ENCODE peak calls at places on chromosomes 16 and 17, in eight cellular contexts. Z is RWPE1, L is Caki2, C is NCI-H748 treated with DMSO at 0.1 percent for 48 hours, Y is myocyte, A is left cardiac atrium, F is anterior cingulate cortex, P is breast epithelium. M is an unnamed sample.

GRCh38 chr17:63696381-63696961 is 3.5 kb downstream of the LIMD2 start:
- DNase-seq in Z (no peak), L (peak), C (no peak), Y (peak), A (peak), F (no peak), P (no peak), M (no peak)

GRCh38 chr17:78892936-78893379 is 10.0 kb downstream of the CEP295NL start:
- DNase-seq in Z (no peak), L (no peak), C (no peak), Y (no peak), A (no peak), F (no peak), P (no peak), M (no peak)

GRCh38 chr16:67184453-67185002 is 765 bp upstream of the MATCAP1 start:
- DNase-seq in Z (no peak), L (no peak), C (no peak), Y (no peak), A (no peak), F (no peak), P (no peak), M (no peak)

GRCh38 chr16:55372792-55373488 is 48.9 kb downstream of the IRX6 start:
- DNase-seq in Z (no peak), L (no peak), C (no peak), Y (no peak), A (peak), F (no peak), P (no peak), M (no peak)

GRCh38 chr17:40062347-40063033 is at the start of gene THRA:
- DNase-seq in Z (peak), L (no peak), C (no peak), Y (peak), A (peak), F (peak), P (no peak), M (peak)

GRCh38 chr16:57165923-57166322 is 19.9 kb downstream of the PSME3IP1 start:
- DNase-seq in Z (no peak), L (no peak), C (no peak), Y (no peak), A (no peak), F (no peak), P (no peak), M (no peak)

GRCh38 chr17:77110006-77110374 is 30.8 kb upstream of the SEC14L1 start:
- DNase-seq in Z (no peak), L (peak), C (no peak), Y (no peak), A (no peak), F (no peak), P (no peak), M (no peak)

GRCh38 chr16:56858375-56858774 is 6.6 kb upstream of the SLC12A3 start:
- DNase-seq in Z (no peak), L (no peak), C (no peak), Y (no peak), A (no peak), F (no peak), P (no peak), M (no peak)

GRCh38 chr17:69048634-69049033 is 12.1 kb downstream of the ABCA9 start:
- DNase-seq in Z (no peak), L (no peak), C (no peak), Y (no peak), A (no peak), F (no peak), P (no peak), M (no peak)

GRCh38 chr17:53932386-53932785 is 109.7 kb downstream of the KIF2B start:
- DNase-seq in Z (no peak), L (no peak), C (no peak), Y (peak), A (no peak), F (peak), P (no peak), M (no peak)

GRCh38 chr16:2212362-2213324 is 2.0 kb upstream of the BRICD5 start:
- DNase-seq in Z (no peak), L (peak), C (no peak), Y (peak), A (no peak), F (no peak), P (peak), M (no peak)

GRCh38 chr17:4304417-4305027 is 40.7 kb upstream of the ANKFY1 start:
- DNase-seq in Z (peak), L (peak), C (peak), Y (peak), A (peak), F (peak), P (no peak), M (no peak)

GRCh38 chr16:26772503-26772902 is 294.2 kb upstream of the C16orf82 start:
- DNase-seq in Z (no peak), L (no peak), C (peak), Y (no peak), A (no peak), F (no peak), P (no peak), M (no peak)

GRCh38 chr16:53434436-53435065 is at the start of gene RBL2:
- DNase-seq in Z (peak), L (peak), C (no peak), Y (peak), A (peak), F (peak), P (peak), M (peak)

GRCh38 chr17:75777243-75777922 is 7.2 kb upstream of the UNK start:
- DNase-seq in Z (no peak), L (no peak), C (no peak), Y (peak), A (no peak), F (no peak), P (no peak), M (no peak)

GRCh38 chr17:559699-560378 is 154.8 kb downstream of the VPS53 start:
- DNase-seq in Z (peak), L (peak), C (no peak), Y (peak), A (peak), F (no peak), P (no peak), M (no peak)

GRCh38 chr17:66076546-66077190 is 115.3 kb downstream of the CEP112 start:
- DNase-seq in Z (no peak), L (no peak), C (no peak), Y (peak), A (peak), F (no peak), P (no peak), M (no peak)

GRCh38 chr17:20266806-20267458 is 200.4 kb downstream of the LGALS9B start:
- DNase-seq in Z (peak), L (peak), C (peak), Y (peak), A (no peak), F (no peak), P (no peak), M (no peak)

GRCh38 chr16:4924593-4925378 is 12.2 kb downstream of the PPL start:
- DNase-seq in Z (peak), L (no peak), C (no peak), Y (peak), A (no peak), F (no peak), P (peak), M (no peak)

GRCh38 chr17:10674696-10675095 is 17.6 kb upstream of the MYH3 start:
- DNase-seq in Z (no peak), L (no peak), C (no peak), Y (peak), A (no peak), F (no peak), P (no peak), M (no peak)

GRCh38 chr16:3080024-3080423 is 14.6 kb downstream of the IL32 start:
- DNase-seq in Z (no peak), L (no peak), C (no peak), Y (no peak), A (no peak), F (no peak), P (no peak), M (no peak)

GRCh38 chr17:35596530-35597233 is 9.6 kb downstream of the AP2B1 start:
- DNase-seq in Z (no peak), L (no peak), C (no peak), Y (no peak), A (no peak), F (no peak), P (no peak), M (no peak)

GRCh38 chr16:4893103-4893862 is 43.7 kb downstream of the PPL start:
- DNase-seq in Z (no peak), L (no peak), C (no peak), Y (no peak), A (no peak), F (no peak), P (no peak), M (no peak)

GRCh38 chr16:54931041-54931756 is 534 bp downstream of the IRX5 start:
- DNase-seq in Z (no peak), L (no peak), C (no peak), Y (peak), A (peak), F (no peak), P (no peak), M (peak)